ENCODE peak calls at places on chromosomes 16 and 17, in five cellular contexts. I, D, R, E and L are unnamed samples.

GRCh38 chr16:11328172-11329079 is 16.8 kb upstream of the RMI2 start:
- DNase-seq in I (peak), D (peak), R (peak), E (peak), L (peak)

GRCh38 chr16:4390266-4391260 is 18.9 kb downstream of the VASN start:
- DNase-seq in I (no peak), D (no peak), R (no peak), E (no peak), L (no peak)

GRCh38 chr17:68539536-68540469 is 27.6 kb downstream of the PRKAR1A start:
- DNase-seq in I (no peak), D (no peak), R (peak), E (peak), L (peak)

GRCh38 chr17:47843391-47843730 is 2.3 kb upstream of the SCRN2 start:
- DNase-seq in I (no peak), D (no peak), R (no peak), E (no peak), L (no peak)

GRCh38 chr16:1996175-1996574 is 6.4 kb downstream of the SYNGR3 start:
- DNase-seq in I (no peak), D (no peak), R (no peak), E (no peak), L (no peak)

GRCh38 chr17:4631836-4632582 is 9.5 kb downstream of the ALOX15 start:
- DNase-seq in I (no peak), D (no peak), R (no peak), E (no peak), L (peak)

GRCh38 chr17:34206569-34206968 is 48.5 kb upstream of the CCL2 start:
- DNase-seq in I (no peak), D (no peak), R (no peak), E (no peak), L (no peak)

GRCh38 chr17:69325518-69326301 is 1.2 kb downstream of the ABCA5 start:
- DNase-seq in I (no peak), D (no peak), R (no peak), E (no peak), L (no peak)

GRCh38 chr17:40069751-40070643 is 7.2 kb downstream of the THRA start:
- DNase-seq in I (no peak), D (no peak), R (peak), E (peak), L (no peak)
- TF ChIP-seq CTCF in I (no peak), D (no peak), R (peak), E (peak), L (peak)

DNA sequence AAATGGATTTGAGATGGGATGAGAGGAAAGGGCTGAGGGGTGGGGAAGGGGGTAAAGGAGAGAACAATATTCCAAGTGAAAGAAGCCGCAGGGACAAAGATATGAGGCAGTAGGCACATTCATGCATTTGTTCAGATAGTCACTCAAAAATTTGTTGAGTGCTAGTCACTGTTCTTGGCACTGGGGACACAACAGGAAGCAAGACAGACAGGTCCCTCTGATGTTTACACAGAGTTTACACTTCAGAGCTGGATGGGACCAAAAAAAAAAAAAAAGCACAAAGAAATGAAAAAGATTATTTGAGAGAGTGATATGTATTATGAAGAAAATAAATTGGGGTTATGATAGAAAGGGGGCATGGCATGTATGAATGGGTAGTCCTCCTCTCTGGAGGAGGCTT is 3.6 kb upstream of the YPEL2 start:
- DNase-seq in I (no peak), D (no peak), R (no peak), E (no peak), L (no peak)
- TF ChIP-seq CTCF in I (no peak), D (no peak), R (no peak), E (no peak), L (no peak)

DNA sequence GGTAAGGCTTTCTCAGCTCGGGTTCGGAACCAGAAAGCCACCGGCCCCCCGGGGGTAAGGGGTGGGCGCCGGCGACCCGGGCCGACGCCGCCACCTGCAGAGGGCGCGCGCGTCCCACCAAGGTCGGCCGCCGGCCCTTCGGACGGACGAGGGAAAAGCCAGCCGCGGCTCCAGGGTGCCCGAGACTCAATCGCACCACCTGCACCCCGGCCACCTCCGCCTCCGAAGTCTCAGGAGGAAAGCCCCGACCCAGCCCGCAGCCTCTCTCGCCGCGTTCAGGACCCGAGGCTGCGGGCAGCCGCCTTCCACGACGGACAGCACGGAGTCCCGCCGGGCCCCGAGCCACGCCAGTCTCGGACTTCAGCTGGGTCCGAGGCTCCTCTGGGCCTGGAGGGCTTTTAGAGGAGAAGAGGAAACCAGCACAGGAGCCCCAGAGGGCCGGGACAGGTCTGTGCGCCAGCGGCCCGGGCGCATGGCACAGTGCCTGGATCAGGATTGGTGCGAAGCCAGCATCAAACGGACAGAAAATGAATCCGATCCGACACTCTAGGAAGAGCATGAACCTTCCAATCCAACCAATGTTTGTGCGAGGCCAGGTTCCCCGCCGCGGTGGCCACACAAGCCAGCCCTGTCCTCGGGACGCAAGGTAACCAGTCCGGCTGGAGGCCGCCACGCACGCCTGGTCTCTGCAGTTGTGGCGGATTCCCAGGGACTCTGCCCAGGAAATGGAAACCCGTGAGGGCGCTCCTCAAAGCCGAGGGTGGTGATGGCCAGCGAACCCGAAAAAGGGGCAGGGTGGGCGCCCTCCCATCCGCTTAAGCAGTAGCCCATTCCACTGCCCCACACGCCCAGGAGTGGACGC is 6.7 kb downstream of the CBX8 start:
- DNase-seq in I (no peak), D (peak), R (peak), E (no peak), L (no peak)
- TF ChIP-seq CTCF in I (peak), D (peak), R (peak), E (peak), L (peak)

GRCh38 chr16:85687651-85688471 is 893 bp downstream of the GINS2 start:
- DNase-seq in I (no peak), D (no peak), R (no peak), E (no peak), L (no peak)
- TF ChIP-seq CTCF in I (no peak), D (no peak), R (no peak), E (no peak), L (no peak)

DNA sequence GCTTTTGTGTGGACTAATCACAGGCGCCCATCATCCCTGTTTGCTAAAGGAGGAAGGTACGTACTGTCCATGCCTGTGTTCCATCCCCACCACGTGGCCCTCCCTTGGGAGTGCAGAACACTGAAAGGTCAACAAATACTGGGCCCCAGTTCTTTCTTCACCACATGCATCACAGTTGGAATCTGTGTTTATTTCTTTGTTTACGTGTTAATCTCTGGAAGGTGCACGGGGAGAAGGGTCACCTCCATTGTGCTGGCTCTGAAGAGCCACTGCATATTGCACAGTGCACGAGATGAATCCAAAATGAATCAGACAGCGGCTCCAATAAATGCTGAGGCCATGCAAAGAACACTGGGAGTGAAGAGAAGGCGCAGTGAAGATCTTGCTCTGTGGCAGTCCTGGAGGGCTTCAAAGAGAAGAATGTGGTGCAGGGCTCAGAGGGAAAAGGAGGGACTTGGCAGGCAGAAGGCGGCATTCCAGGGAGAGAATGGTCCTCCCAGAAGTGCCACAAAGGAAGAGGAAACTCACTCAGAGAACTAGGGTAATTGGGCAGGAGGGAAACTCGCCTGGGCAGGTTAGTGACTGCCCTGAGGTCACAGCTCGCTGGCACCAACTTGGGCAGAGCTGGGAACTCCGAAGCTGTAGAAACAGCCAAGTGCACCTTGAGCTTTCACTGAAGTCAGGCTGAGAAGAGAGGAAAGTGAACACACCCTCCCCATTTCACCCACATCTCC is 3.7 kb downstream of the RPH3AL start:
- DNase-seq in I (no peak), D (no peak), R (no peak), E (peak), L (peak)
- TF ChIP-seq CTCF in I (no peak), D (no peak), R (no peak), E (no peak), L (no peak)

DNA sequence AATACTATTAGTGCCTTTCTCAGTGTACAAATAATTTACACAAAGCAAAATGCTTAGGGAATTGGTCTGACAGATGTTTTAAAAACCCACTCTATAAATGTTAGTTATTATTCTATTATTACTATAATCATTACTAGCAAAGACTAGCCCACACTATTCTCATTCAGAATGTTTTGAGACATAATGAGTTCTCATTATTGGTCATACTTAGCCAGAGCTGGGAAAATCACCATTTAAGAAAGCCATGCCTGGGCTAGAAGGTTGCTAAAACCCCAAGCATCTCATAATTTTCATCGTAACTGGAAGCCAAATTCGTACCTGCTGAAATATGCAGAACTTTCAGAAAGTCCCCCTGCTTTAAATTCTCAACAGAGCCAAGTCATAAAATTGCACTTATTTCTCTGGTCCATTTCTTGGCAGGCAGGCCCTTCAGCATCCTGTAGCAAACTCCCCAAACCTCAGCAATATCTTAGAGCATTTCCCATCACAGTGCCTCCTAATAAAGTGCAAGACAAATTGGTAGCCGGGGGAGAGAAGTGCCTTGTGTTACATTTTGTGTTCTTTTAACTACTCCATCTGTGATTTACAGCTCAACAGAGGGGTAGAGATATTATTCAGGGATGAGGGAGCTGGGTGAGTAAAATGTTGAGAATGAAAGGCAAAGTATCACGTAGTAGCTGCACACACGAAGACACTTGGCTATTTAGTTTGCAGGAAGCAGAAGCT is 79.8 kb upstream of the ADAMTS18 start:
- DNase-seq in I (no peak), D (no peak), R (no peak), E (no peak), L (no peak)
- TF ChIP-seq CTCF in I (no peak), D (no peak), R (no peak), E (no peak), L (no peak)

GRCh38 chr16:8589293-8590160 is 784 bp downstream of the TMEM114 start:
- DNase-seq in I (no peak), D (peak), R (no peak), E (no peak), L (no peak)
- TF ChIP-seq CTCF in I (no peak), D (no peak), R (no peak), E (no peak), L (no peak)

DNA sequence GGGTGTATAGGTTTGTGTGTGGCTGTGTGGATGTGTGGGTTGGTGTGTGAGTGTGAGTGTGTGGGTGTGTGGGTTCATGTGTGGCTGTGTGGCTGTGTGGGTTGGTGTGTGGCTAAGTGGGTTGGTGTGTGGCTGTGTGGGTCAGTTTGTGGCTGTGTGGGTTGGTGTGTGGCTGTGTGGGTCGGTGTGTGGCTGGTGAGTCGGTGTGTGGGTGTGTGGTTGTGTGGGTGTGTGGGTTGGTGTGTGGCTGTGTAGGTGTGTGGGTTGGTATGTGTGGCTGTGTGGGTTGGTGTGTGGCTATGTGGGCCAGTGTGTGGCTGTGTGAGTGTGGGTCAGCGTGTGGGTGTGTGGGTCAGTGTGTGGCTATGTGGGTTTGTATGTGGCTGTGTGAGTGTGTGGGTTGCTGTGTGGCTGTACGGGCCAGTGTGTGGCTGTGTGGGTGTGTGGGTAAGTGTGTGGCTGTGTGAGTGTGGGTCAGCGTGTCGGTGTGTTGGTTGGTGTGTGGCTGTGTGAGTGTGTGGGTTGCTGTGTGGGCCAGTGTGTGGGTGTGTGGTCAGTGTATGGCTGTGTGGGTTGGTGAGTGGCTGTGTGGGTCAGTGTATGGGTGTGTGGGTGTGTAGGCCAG is 238.8 kb upstream of the ZFHX3 start:
- DNase-seq in I (no peak), D (no peak), R (no peak), E (no peak), L (no peak)
- TF ChIP-seq CTCF in I (no peak), D (no peak), R (no peak), E (no peak), L (no peak)

DNA sequence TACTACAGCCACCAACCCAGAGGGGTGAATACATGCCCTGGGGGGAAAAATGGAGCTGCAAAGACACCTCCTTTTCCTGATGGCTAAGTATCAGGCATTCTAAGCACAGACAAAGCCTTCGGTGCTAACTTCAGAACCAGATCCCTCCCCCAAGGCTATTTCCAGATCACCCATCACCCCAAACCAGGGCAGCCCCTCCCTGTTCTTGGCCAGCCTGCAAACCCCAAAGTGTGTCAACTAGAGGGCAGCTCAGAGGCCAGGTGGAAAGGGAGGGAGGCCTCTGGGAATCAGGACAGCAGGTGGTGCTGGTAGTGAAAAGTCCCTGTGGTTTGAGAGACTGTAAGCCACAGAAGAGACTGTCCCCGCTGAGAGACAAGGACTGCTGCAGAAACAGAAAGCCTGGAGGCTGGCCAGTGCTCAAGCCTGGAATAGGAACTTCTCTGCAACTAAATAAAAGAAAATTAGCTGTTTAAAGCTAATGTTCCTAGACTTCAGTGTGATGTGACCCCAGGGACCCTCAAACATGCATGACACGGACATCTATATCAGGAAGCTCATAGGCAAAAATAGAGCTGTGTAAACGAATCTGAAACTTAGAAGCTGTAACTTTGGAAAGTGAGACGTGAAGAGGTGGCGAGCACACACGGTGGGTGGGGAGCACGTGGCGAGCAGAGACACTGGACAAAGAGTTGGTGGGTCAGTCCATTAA is 9.1 kb downstream of the TUBG1 start:
- DNase-seq in I (no peak), D (peak), R (peak), E (peak), L (peak)
- TF ChIP-seq CTCF in I (no peak), D (peak), R (no peak), E (no peak), L (peak)

GRCh38 chr17:39391448-39391847 is 10.0 kb downstream of the FBXL20 start:
- DNase-seq in I (no peak), D (no peak), R (no peak), E (no peak), L (no peak)

DNA sequence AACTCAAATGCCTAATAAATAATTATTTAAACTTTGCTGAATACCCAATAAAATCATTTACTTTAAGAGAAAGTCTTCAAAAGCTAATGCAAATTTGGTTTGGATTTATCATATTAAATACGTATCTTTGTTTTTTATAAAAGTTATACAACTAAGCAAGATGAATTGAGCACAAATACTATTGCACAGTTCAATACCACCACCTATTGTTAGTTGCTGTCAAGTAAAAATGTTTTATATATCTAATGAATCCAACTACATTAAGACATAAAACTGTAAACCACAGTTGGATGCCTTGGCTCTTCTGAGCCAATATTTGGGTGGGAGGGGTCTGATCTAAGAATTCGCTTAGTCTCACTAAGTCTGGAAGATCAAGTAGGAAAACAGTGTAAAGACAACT is 7.7 kb downstream of the FBXL20 start:
- DNase-seq in I (no peak), D (no peak), R (no peak), E (no peak), L (no peak)
- TF ChIP-seq CTCF in I (no peak), D (no peak), R (no peak), E (peak), L (no peak)